ENCODE peak calls at places on chromosome 7, in eight cellular contexts. R is uterus, J is colonic mucosa, C is left ventricle myocardium inferior, E is A549, K is glutamatergic neuron, M is brain microvascular endothelial cell, O is osteocyte. V is an unnamed sample.

GRCh38 chr7:103934508-103934907 is 55.0 kb downstream of the RELN start:
- DNase-seq in C (no peak), E (no peak), M (no peak), O (no peak), K (no peak), R (no peak), J (no peak), V (no peak)

GRCh38 chr7:157335256-157335655 is 1.5 kb upstream of the DNAJB6 start:
- DNase-seq in O (no peak), C (no peak), K (no peak), E (no peak), M (no peak), J (no peak), R (no peak), V (no peak)

GRCh38 chr7:90726623-90727022 is 130.5 kb downstream of the CDK14 start:
- DNase-seq in J (no peak), R (no peak), O (no peak), C (no peak), K (no peak), E (no peak), M (peak), V (no peak)

GRCh38 chr7:23334482-23335056 is 35.4 kb downstream of the MALSU1 start:
- DNase-seq in O (no peak), M (peak), R (peak), C (no peak), E (peak), K (no peak), J (peak), V (no peak)

GRCh38 chr7:24244554-24244953 is 39.4 kb upstream of the NPY start:
- DNase-seq in M (no peak), R (no peak), J (no peak), E (no peak), K (no peak), O (no peak), C (no peak), V (no peak)

GRCh38 chr7:4561775-4562174 is 120.3 kb upstream of the FOXK1 start:
- DNase-seq in R (no peak), J (no peak), O (no peak), C (no peak), K (no peak), E (peak), M (no peak), V (no peak)

GRCh38 chr7:17696422-17696821 is 243.9 kb downstream of the SNX13 start:
- DNase-seq in R (peak), K (peak), M (peak), E (peak), J (no peak), C (peak), O (peak), V (no peak)

GRCh38 chr7:96825285-96825684 is 115.6 kb upstream of the SEM1 start:
- DNase-seq in R (no peak), E (no peak), J (no peak), O (no peak), M (no peak), C (no peak), K (no peak), V (no peak)

GRCh38 chr7:24956021-24956420 is 24.0 kb downstream of the OSBPL3 start:
- DNase-seq in K (no peak), M (no peak), C (no peak), O (no peak), R (no peak), J (no peak), E (no peak), V (no peak)

GRCh38 chr7:33909755-33910154 is 4.4 kb downstream of the BMPER start:
- DNase-seq in K (no peak), O (no peak), M (no peak), R (no peak), J (no peak), E (no peak), C (no peak), V (no peak)

GRCh38 chr7:98616381-98617050 is 569 bp upstream of the NPTX2 start:
- DNase-seq in K (peak), M (no peak), E (no peak), C (no peak), R (no peak), J (no peak), O (no peak), V (no peak)

GRCh38 chr7:44463169-44463808 is 27.2 kb downstream of the NUDCD3 start:
- DNase-seq in E (peak), R (no peak), O (no peak), C (no peak), M (no peak), J (no peak), K (no peak), V (no peak)

GRCh38 chr7:79471283-79471682 is 17.8 kb upstream of the MAGI2 start:
- DNase-seq in K (no peak), C (no peak), R (no peak), J (no peak), O (no peak), E (no peak), M (peak), V (no peak)

GRCh38 chr7:151251328-151251925 is 2.9 kb upstream of the SMARCD3 start:
- DNase-seq in R (peak), E (peak), M (peak), O (no peak), K (peak), J (no peak), C (peak), V (no peak)

GRCh38 chr7:96120445-96120844 is 201.5 kb downstream of the SLC25A13 start:
- DNase-seq in J (no peak), R (no peak), K (no peak), O (no peak), M (no peak), E (no peak), C (no peak), V (no peak)

GRCh38 chr7:72462311-72462710 is 50.2 kb upstream of the CALN1 start:
- DNase-seq in M (no peak), K (no peak), R (no peak), E (no peak), O (no peak), C (no peak), J (no peak), V (no peak)

GRCh38 chr7:101114492-101114891 is 12.4 kb upstream of the SERPINE1 start:
- DNase-seq in E (no peak), J (no peak), R (no peak), M (peak), O (no peak), K (no peak), C (no peak), V (no peak)

GRCh38 chr7:18119985-18120384 is 92.3 kb upstream of the PRPS1L1 start:
- DNase-seq in K (no peak), M (peak), O (no peak), C (no peak), E (peak), J (no peak), R (no peak), V (no peak)

GRCh38 chr7:40437498-40437897 is 302.7 kb downstream of the SUGCT start:
- DNase-seq in M (peak), K (no peak), J (no peak), E (peak), R (no peak), O (no peak), C (no peak), V (no peak)

GRCh38 chr7:101896312-101896711 is 78.9 kb downstream of the CUX1 start:
- DNase-seq in C (no peak), J (no peak), E (no peak), R (no peak), O (no peak), M (no peak), K (no peak), V (no peak)

GRCh38 chr7:33961948-33962347 is 56.6 kb downstream of the BMPER start:
- DNase-seq in K (no peak), O (no peak), E (no peak), C (no peak), J (no peak), R (no peak), M (no peak), V (no peak)

GRCh38 chr7:146864644-146865043 is 748.0 kb downstream of the CNTNAP2 start:
- DNase-seq in K (no peak), M (no peak), J (no peak), O (no peak), E (no peak), C (no peak), R (no peak), V (no peak)

GRCh38 chr7:158588878-158589442 is 1.3 kb upstream of the PTPRN2 start:
- DNase-seq in J (no peak), C (no peak), R (no peak), K (no peak), E (no peak), M (no peak), O (no peak), V (no peak)

GRCh38 chr7:8015746-8016120 is 47.1 kb downstream of the GLCCI1 start:
- DNase-seq in K (no peak), R (no peak), J (no peak), C (no peak), E (no peak), O (no peak), M (no peak), V (no peak)

GRCh38 chr7:91287685-91288084 is 23.5 kb downstream of the FZD1 start:
- DNase-seq in J (no peak), E (no peak), O (no peak), R (peak), C (no peak), K (no peak), M (peak), V (no peak)

GRCh38 chr7:92810242-92810611 is 26.1 kb downstream of the CDK6 start:
- DNase-seq in E (peak), K (no peak), O (no peak), J (no peak), R (no peak), C (no peak), M (peak), V (no peak)

GRCh38 chr7:101405474-101406067 is 42.9 kb downstream of the COL26A1 start:
- DNase-seq in C (no peak), O (no peak), M (no peak), K (no peak), R (no peak), J (no peak), E (no peak), V (no peak)

GRCh38 chr7:151485006-151485732 is 34.5 kb downstream of the RHEB start:
- DNase-seq in E (peak), M (peak), J (no peak), R (peak), K (no peak), O (no peak), C (no peak), V (no peak)

GRCh38 chr7:711093-711966 is 15.2 kb upstream of the DNAAF5 start:
- DNase-seq in C (no peak), E (no peak), J (no peak), O (no peak), M (no peak), R (peak), K (no peak), V (no peak)

GRCh38 chr7:135959655-135960363 is 17.4 kb downstream of the MTPN start:
- DNase-seq in M (no peak), E (no peak), C (no peak), K (no peak), O (no peak), R (no peak), J (no peak), V (no peak)

GRCh38 chr7:140035400-140036223 is 27.1 kb downstream of the PARP12 start:
- DNase-seq in K (no peak), R (no peak), E (peak), O (no peak), J (no peak), M (peak), C (no peak), V (no peak)

GRCh38 chr7:77631820-77632219 is 64.4 kb upstream of the RSBN1L start:
- DNase-seq in K (no peak), E (no peak), C (no peak), R (no peak), J (no peak), O (no peak), M (no peak), V (no peak)

GRCh38 chr7:138004936-138005335 is 3.0 kb upstream of the CREB3L2 start:
- DNase-seq in K (no peak), C (no peak), E (no peak), R (no peak), O (no peak), M (no peak), J (no peak), V (no peak)

GRCh38 chr7:44970521-44971051 is 8.2 kb downstream of the MYO1G start:
- DNase-seq in O (no peak), K (no peak), M (no peak), C (no peak), R (no peak), E (no peak), J (no peak), V (no peak)

DNA sequence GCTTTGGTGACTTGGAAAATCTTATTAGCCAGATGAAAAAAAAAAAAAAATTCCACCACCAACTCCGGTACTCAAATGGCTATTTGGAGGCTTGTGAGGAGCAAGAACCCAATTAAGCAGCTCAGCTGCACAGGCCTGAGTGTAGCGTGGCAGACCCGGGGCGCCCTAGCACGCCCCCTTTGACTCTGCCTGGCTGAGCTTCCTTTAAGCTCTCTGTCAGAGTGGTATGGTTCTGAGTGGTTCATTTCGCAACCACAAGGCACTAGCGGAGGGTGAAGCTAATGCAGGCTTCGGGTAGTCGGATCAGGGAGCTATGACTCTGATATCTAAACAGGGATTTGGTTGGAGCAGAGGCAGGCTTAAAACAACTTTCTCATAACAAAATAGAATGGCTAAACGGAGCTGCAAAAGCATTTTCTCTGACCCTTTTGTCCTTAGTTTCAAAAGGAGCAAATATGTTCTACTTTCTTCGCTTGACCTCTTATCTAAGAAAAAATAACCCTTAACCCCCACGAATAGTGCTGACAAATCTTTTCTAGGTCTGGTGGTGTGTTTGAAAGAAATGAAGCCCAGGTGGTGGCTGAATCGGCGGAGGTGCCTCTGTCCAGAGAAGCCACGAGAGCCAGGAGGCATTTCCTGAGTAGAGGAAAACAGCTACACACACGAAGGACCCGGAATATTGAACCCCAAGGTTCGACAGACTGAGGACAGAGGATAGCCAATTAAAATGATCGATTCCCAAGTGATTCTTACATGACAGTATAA is 285.4 kb upstream of the GLI3 start:
- DNase-seq in E (no peak), M (peak), R (no peak), J (peak), K (no peak), C (no peak), O (no peak), V (no peak)
- TF ChIP-seq CTCF in E (no peak), M (peak), R (no peak), J (no peak), K (no peak), C (no peak), O (no peak), V (no peak)

GRCh38 chr7:50615519-50615845 is 50.3 kb upstream of the DDC start:
- DNase-seq in O (no peak), K (no peak), E (no peak), J (no peak), C (no peak), M (no peak), R (no peak), V (no peak)

GRCh38 chr7:50612704-50613103 is 47.5 kb upstream of the DDC start:
- DNase-seq in R (no peak), K (no peak), C (no peak), J (no peak), M (no peak), O (no peak), E (no peak), V (no peak)

GRCh38 chr7:50613473-50613872 is 48.3 kb upstream of the DDC start:
- DNase-seq in J (no peak), C (no peak), E (no peak), R (no peak), M (no peak), K (no peak), O (no peak), V (no peak)

GRCh38 chr7:50618281-50618680 is 53.1 kb upstream of the DDC start:
- DNase-seq in E (no peak), M (no peak), R (no peak), J (no peak), O (no peak), K (no peak), C (no peak), V (no peak)

DNA sequence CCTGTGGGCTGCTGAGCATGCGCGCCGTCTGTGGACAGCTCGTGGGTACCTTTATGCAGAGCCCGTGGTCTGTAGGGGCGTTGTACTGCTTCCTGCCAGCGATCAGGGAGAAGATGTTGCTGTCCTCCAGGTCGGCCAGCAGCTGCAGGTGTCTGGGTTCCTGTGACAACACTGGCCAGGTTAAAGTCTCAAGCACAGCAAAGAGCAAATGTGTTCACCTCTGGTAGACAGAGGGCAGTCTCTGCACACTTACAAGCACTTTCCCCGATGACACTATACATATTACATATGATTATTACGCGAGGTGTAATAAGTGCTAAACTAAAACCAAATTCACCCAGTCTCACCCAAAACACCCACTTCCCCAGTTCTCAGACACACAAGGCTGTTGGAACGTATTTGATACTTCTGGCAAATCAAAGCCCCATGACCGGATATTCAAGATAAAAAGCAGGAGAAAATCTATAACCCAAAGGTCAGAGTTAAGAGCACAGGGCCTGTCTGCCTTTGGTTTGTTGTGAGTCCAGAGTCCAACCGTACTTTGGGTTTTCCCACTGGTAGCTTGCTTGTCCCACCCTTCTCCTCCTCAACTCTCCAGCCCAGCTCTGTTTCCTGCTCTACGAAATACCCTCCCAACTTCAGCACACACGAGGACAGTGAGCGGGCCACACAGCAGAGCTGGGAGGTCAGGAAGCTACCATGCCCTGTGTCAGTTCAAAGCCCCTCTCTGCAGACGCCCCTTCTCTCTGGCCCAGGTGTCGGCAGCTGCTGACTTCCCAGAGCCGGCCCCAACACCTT is 49.7 kb upstream of the DDC start:
- DNase-seq in K (no peak), M (no peak), J (peak), O (no peak), E (peak), R (no peak), C (no peak), V (no peak)
- TF ChIP-seq CTCF in K (no peak), M (peak), J (peak), O (peak), E (no peak), R (no peak), C (peak), V (peak)

DNA sequence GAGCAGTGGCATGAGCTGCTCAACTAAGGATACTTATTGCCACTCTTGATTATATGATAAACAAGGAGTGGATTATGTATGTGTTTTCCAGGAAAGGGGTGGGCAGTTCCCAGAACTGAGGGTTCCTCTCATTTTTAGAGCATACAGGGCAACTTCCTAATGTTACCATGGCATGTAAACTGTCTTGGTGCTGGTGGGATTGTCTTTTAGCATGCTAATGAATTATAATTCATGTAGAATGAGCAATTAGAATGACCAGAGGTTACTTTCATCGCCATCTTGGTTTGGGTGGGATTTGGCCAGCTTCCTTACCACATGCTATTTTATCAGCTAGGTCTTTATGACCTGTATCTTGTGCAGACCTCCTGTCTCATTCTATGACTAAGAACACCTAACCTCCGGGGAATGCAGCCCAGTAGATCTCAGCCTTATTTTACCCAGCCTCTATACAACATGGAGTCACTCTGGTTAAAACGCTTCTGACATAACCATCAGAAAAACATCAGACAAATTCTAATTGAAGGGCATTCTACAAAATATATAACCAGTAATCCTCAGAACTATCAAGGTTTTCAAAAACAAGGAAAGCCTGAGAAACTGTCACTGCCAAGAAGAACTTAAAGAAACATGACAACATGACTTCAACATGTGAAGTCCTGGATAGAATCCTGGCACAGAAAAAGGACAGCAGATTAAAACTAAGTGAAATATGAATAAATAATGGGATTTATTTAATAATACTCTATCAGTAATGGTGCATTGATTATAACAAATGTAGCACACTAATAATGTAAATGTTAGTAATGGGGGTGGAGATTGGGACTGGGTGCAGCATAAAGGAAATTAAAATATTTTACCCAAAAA is 365.0 kb downstream of the SEMA3D start:
- DNase-seq in K (no peak), J (no peak), O (no peak), E (no peak), M (no peak), R (no peak), C (no peak), V (no peak)
- TF ChIP-seq CTCF in K (no peak), J (no peak), O (no peak), E (no peak), M (no peak), R (no peak), C (no peak), V (no peak)

DNA sequence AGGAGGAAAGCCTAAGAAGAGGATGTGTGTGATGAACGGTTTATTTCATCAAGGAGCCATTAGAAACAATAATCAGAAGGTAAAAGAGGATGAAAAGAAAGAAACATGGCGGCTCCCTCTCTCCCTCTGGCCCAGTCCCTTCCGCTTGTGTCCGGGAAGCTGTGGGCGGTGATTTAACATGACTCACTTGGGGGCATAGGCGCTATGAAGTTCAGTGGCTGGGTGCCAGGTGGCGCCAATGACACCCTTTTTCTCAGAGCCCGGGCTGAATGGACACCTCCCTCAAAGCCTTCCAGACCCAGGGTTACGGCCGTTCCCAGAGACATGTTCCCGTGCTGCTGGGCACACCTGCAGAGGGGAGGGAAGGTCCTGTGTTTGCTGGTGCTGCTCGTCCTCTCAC is 244.0 kb downstream of the SKAP2 start:
- DNase-seq in O (no peak), C (no peak), K (peak), J (no peak), E (peak), M (no peak), R (no peak), V (no peak)
- TF ChIP-seq CTCF in O (no peak), C (no peak), K (no peak), J (no peak), E (no peak), M (no peak), R (no peak), V (peak)

GRCh38 chr7:149669121-149669818 is 104.1 kb downstream of the ZNF467 start:
- DNase-seq in C (no peak), K (no peak), O (no peak), E (peak), J (no peak), R (no peak), M (no peak), V (no peak)
- TF ChIP-seq CTCF in C (peak), K (no peak), O (peak), E (peak), J (no peak), R (peak), M (peak), V (no peak)

V was measured in progenitor cell of endocrine pancreas.